ENCODE peak calls at places on chromosomes 5 and 9, in five cellular contexts. Z, T, V, Q and W are unnamed samples.

GRCh38 chr5:10351199-10351881 is 2.2 kb upstream of the MARCHF6 start:
- DNase-seq in Z (no peak), T (no peak), V (peak; percentile 65), Q (no peak), W (no peak)

GRCh38 chr5:168612123-168612522 is 33.0 kb upstream of the PANK3 start:
- DNase-seq in Z (no peak), T (no peak), V (no peak), Q (no peak), W (no peak)

GRCh38 chr5:72015103-72015548 is 92.1 kb upstream of the MAP1B start:
- DNase-seq in Z (no peak), T (no peak), V (peak; percentile 15), Q (peak; percentile 20), W (no peak)

GRCh38 chr9:8622871-8623270 is 823.3 kb upstream of the DMAC1 start:
- DNase-seq in Z (no peak), T (no peak), V (no peak), Q (no peak), W (no peak)

GRCh38 chr5:176802116-176802784 is 8.1 kb upstream of the UNC5A start:
- DNase-seq in Z (no peak), T (no peak), V (no peak), Q (no peak), W (no peak)

GRCh38 chr5:135484563-135485157 is 32.5 kb upstream of the TIFAB start:
- DNase-seq in Z (no peak), T (no peak), V (no peak), Q (no peak), W (no peak)

GRCh38 chr5:80569961-80570786 is at the start of gene ANKRD34B:
- DNase-seq in Z (no peak), T (no peak), V (no peak), Q (no peak), W (no peak)

GRCh38 chr9:21096172-21096900 is 18.6 kb upstream of the IFNB1 start:
- DNase-seq in Z (peak; percentile 52), T (peak; percentile 40), V (peak; percentile 29), Q (no peak), W (peak; percentile 54)

GRCh38 chr5:102450313-102450990 is 48.3 kb downstream of the SLCO6A1 start:
- DNase-seq in Z (no peak), T (no peak), V (no peak), Q (no peak), W (no peak)

GRCh38 chr5:179415291-179416060 is 70.2 kb upstream of the ADAMTS2 start:
- DNase-seq in Z (no peak), T (no peak), V (no peak), Q (no peak), W (no peak)

GRCh38 chr9:2502760-2503159 is 118.8 kb upstream of the VLDLR start:
- DNase-seq in Z (no peak), T (no peak), V (no peak), Q (no peak), W (no peak)

GRCh38 chr5:39584921-39585320 is 160.1 kb upstream of the DAB2 start:
- DNase-seq in Z (no peak), T (no peak), V (peak; percentile 32), Q (no peak), W (no peak)

GRCh38 chr5:178324481-178325310 is 92.1 kb upstream of the PHYKPL start:
- DNase-seq in Z (no peak), T (no peak), V (no peak), Q (no peak), W (no peak)

GRCh38 chr5:175873090-175873454 is 1.7 kb downstream of the CPLX2 start:
- DNase-seq in Z (no peak), T (no peak), V (no peak), Q (no peak), W (no peak)

GRCh38 chr9:9560382-9561035 is 1052.3 kb downstream of the PTPRD start:
- DNase-seq in Z (no peak), T (no peak), V (no peak), Q (no peak), W (no peak)

GRCh38 chr5:167232675-167233074 is 1058.8 kb upstream of the WWC1 start:
- DNase-seq in Z (no peak), T (no peak), V (no peak), Q (no peak), W (no peak)

GRCh38 chr5:79806741-79807140 is 117.1 kb downstream of the CMYA5 start:
- DNase-seq in Z (no peak), T (no peak), V (no peak), Q (no peak), W (no peak)

GRCh38 chr5:67432601-67433000 is 236.0 kb upstream of the CD180 start:
- DNase-seq in Z (no peak), T (no peak), V (no peak), Q (no peak), W (no peak)

GRCh38 chr5:179696605-179697004 is 2.2 kb upstream of the CANX start:
- DNase-seq in Z (no peak), T (no peak), V (no peak), Q (no peak), W (no peak)